ENCODE peak calls at places on chromosomes 12 and 14, in seven cellular contexts. T is kidney, S is breast epithelium, E is pancreas, L is transverse colon, F is cardiac muscle cell, X is caudate nucleus. M is an unnamed sample.

GRCh38 chr12:29702222-29702621 is 81.5 kb downstream of the TMTC1 start:
- DNase-seq in X (no peak), L (no peak), T (no peak), F (no peak), S (no peak), E (no peak), M (no peak)

GRCh38 chr12:100234591-100235304 is 32.1 kb downstream of the DEPDC4 start:
- DNase-seq in E (no peak), T (no peak), L (no peak), F (peak; percentile 67), S (no peak), X (no peak), M (peak; percentile 53)

GRCh38 chr14:50344116-50344775 is 32.1 kb downstream of the DMAC2L start:
- DNase-seq in E (no peak), T (no peak), F (no peak), S (no peak), X (no peak), L (no peak), M (no peak)

GRCh38 chr12:62600038-62600437 is 133.4 kb downstream of the MON2 start:
- DNase-seq in S (no peak), F (no peak), T (no peak), E (no peak), X (no peak), L (no peak), M (no peak)

GRCh38 chr12:8078400-8078799 is 3.7 kb upstream of the NECAP1 start:
- DNase-seq in T (no peak), S (no peak), E (no peak), F (peak; percentile 83), X (no peak), L (peak; percentile 22), M (peak; percentile 66)

GRCh38 chr14:90781876-90782275 is 34.4 kb downstream of the TTC7B start:
- DNase-seq in X (no peak), L (no peak), E (no peak), T (no peak), S (no peak), F (no peak), M (no peak)

GRCh38 chr12:103247531-103247930 is 248.2 kb downstream of the C12orf42 start:
- DNase-seq in T (no peak), S (no peak), F (no peak), L (no peak), E (no peak), X (no peak), M (no peak)

GRCh38 chr12:52085682-52086180 is 6.2 kb downstream of the SMIM41 start:
- DNase-seq in S (no peak), T (peak; percentile 37), L (no peak), F (no peak), E (no peak), X (no peak), M (no peak)

GRCh38 chr12:109963743-109964429 is 32.3 kb downstream of the GIT2 start:
- DNase-seq in X (no peak), S (no peak), T (no peak), E (no peak), F (peak; percentile 84), L (peak; percentile 45), M (no peak)

GRCh38 chr12:109961612-109962011 is 34.6 kb downstream of the GIT2 start:
- DNase-seq in X (no peak), F (no peak), L (no peak), S (no peak), T (no peak), E (no peak), M (no peak)

GRCh38 chr12:109961201-109961600 is 35.0 kb downstream of the GIT2 start:
- DNase-seq in S (no peak), E (no peak), L (no peak), T (no peak), F (peak; percentile 30), X (no peak), M (no peak)

GRCh38 chr12:109962388-109962787 is 33.8 kb downstream of the GIT2 start:
- DNase-seq in L (no peak), T (no peak), X (no peak), F (no peak), S (no peak), E (no peak), M (no peak)

GRCh38 chr12:109963330-109963729 is 32.8 kb downstream of the GIT2 start:
- DNase-seq in F (no peak), X (no peak), L (no peak), T (no peak), E (no peak), S (no peak), M (no peak)
- H3K27ac ChIP-seq in F (no peak overlapping the region), X (no peak overlapping the region), L (peak overlapping the region; percentile 54), T (no peak overlapping the region), E (no peak overlapping the region), S (no peak overlapping the region), M (no peak overlapping the region)

DNA sequence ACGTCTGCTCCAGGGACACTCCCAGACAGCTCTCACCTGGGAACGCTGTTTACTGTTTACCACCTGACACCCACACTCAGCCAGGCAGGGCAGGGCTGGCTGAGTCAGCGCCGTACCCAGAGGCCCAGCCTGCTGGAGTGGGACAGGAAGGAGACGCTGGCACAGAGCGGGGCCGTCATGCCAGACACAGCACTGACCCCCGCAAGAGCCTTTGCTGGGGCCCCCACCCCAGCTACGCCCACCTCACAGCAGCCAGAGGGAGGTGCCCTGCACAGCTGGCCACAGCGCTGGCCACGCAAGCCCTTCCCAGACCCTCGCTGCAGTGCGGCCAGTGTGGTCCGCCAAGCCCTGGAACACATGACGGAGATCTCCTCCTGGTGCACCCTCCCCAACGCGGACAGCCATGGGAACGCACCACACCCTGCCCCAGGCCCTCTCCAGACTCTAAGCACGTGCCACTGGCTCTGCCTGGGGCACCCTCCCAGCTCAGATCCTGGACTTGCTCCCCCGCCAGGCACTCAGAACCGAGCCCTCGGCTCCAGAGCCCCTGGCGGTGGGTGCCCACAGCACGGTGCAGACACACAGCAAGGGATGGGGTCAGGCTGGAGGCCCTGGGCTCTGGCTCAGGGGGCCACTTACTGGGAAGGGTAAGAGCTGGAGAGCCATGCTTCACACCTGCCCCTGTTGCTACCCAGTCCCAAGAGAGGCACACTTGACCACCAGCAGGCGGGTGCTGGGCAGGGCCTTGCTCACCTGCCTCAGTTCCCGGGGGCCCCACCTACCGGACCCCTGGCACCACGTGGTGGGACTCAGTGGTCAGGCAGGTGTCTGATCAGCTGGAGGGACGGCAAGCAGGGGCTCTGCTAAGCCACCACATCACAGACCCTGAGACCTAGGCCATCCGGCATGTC is 5.6 kb downstream of the AHNAK2 start:
- DNase-seq in X (no peak), L (peak; percentile 84), E (peak; percentile 58), T (peak; percentile 94), F (no peak), S (peak; percentile 84), M (no peak)
- H3K27ac ChIP-seq in X (peak overlapping the region; percentile 74), L (peak overlapping the region; percentile 80), E (peak overlapping the region; percentile 51), T (no peak overlapping the region), F (no peak overlapping the region), S (peak overlapping the region; percentile 95), M (no peak overlapping the region)

GRCh38 chr14:55109846-55110245 is 19.2 kb upstream of the LGALS3 start:
- DNase-seq in E (no peak), S (no peak), T (no peak), L (no peak), F (no peak), X (no peak), M (no peak)

GRCh38 chr14:55105991-55106390 is 23.1 kb upstream of the LGALS3 start:
- DNase-seq in F (no peak), S (no peak), X (no peak), E (no peak), T (no peak), L (no peak), M (no peak)

GRCh38 chr14:55104051-55104954 is 24.7 kb upstream of the LGALS3 start:
- DNase-seq in T (no peak), F (no peak), L (no peak), E (no peak), S (no peak), X (no peak), M (peak; percentile 28)

GRCh38 chr14:55111122-55111705 is 17.8 kb upstream of the LGALS3 start:
- DNase-seq in E (no peak), S (no peak), F (no peak), L (peak; percentile 39), T (no peak), X (no peak), M (no peak)

GRCh38 chr14:55107766-55108554 is 21.1 kb upstream of the LGALS3 start:
- DNase-seq in X (no peak), S (peak; percentile 82), F (peak; percentile 98), T (peak; percentile 97), E (peak; percentile 78), L (peak; percentile 82), M (no peak)
- H3K27ac ChIP-seq in X (peak overlapping the region; percentile 72), S (peak overlapping the region; percentile 97), F (no peak overlapping the region), T (peak overlapping the region; percentile 88), E (peak overlapping the region; percentile 43), L (peak overlapping the region; percentile 93), M (no peak overlapping the region)

GRCh38 chr12:57242691-57243454 is 8.1 kb downstream of the STAC3 start:
- DNase-seq in T (peak; percentile 87), L (peak; percentile 72), F (peak; percentile 56), E (peak; percentile 59), S (no peak), X (no peak), M (peak; percentile 97)

GRCh38 chr12:57240926-57241555 is 9.9 kb downstream of the STAC3 start:
- DNase-seq in X (no peak), F (no peak), L (peak; percentile 28), E (no peak), T (no peak), S (no peak), M (peak; percentile 64)

GRCh38 chr12:57242329-57242690 is 8.7 kb downstream of the STAC3 start:
- DNase-seq in S (no peak), L (peak; percentile 56), F (no peak), X (no peak), T (no peak), E (peak; percentile 71), M (peak; percentile 47)

GRCh38 chr12:57240069-57240921 is 10.7 kb downstream of the STAC3 start:
- DNase-seq in F (peak; percentile 50), T (peak; percentile 87), S (no peak), L (peak; percentile 70), X (peak; percentile 74), E (no peak), M (peak; percentile 87)

GRCh38 chr12:57241556-57242310 is 9.3 kb downstream of the STAC3 start:
- DNase-seq in L (no peak), S (no peak), E (no peak), F (no peak), X (no peak), T (no peak), M (peak; percentile 53)
- H3K27ac ChIP-seq in L (no peak overlapping the region), S (no peak overlapping the region), E (no peak overlapping the region), F (no peak overlapping the region), X (no peak overlapping the region), T (no peak overlapping the region), M (peak overlapping the region; percentile 92)

DNA sequence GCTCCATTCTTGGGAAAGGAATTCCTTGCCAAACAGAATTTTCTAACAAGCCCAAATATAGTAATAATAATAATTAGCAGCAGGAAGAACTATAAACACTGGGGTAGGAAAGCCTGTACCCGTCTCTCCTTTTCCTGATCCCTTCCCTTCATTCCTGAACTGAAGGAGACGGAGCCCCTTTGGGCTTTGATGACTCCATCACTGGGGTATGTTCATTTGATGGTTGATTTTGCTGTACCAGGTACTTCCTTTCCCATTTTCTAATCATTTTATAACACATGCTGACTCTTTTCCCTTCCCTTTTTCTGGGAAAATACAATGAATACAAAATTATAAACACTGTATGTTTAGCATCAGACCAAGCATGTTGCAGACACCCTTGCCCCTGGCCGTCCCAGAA is 3.6 kb upstream of the RCOR1 start:
- DNase-seq in S (no peak), T (no peak), X (no peak), F (no peak), L (no peak), E (no peak), M (no peak)
- H3K27ac ChIP-seq in S (no peak overlapping the region), T (no peak overlapping the region), X (no peak overlapping the region), F (no peak overlapping the region), L (no peak overlapping the region), E (no peak overlapping the region), M (no peak overlapping the region)

GRCh38 chr12:105223358-105223840 is 12.6 kb downstream of the APPL2 start:
- DNase-seq in L (no peak), F (no peak), S (no peak), T (no peak), E (no peak), X (no peak), M (no peak)
- H3K27ac ChIP-seq in L (peak overlapping the region; percentile 37), F (peak overlapping the region; percentile 30), S (peak overlapping the region; percentile 23), T (no peak overlapping the region), E (no peak overlapping the region), X (no peak overlapping the region), M (no peak overlapping the region)